ENCODE peak calls at places on chromosomes 13 and 19, in eight cellular contexts. W, E, R, H, G, I, P and S are unnamed samples.

GRCh38 chr13:49635599-49636433 is 7.5 kb downstream of the ARL11 start:
- DNase-seq in I (peak; percentile 36), E (no peak), H (no peak), P (peak; percentile 56), R (no peak), W (no peak), G (peak; percentile 86), S (no peak)

GRCh38 chr13:75345191-75345590 is 136.8 kb downstream of the TBC1D4 start:
- DNase-seq in I (peak; percentile 23), G (peak; percentile 47), P (no peak), W (no peak), E (no peak), R (peak; percentile 60), H (no peak), S (no peak)

GRCh38 chr13:77300176-77301141 is 26.4 kb downstream of the MYCBP2 start:
- DNase-seq in H (no peak), E (no peak), G (peak; percentile 89), P (no peak), W (no peak), I (peak; percentile 68), R (peak; percentile 45), S (peak; percentile 43)

GRCh38 chr13:106513025-106513424 is 22.4 kb downstream of the EFNB2 start:
- DNase-seq in R (peak; percentile 77), P (no peak), H (no peak), I (peak; percentile 55), G (peak; percentile 72), W (no peak), E (no peak), S (no peak)

GRCh38 chr19:38917921-38918491 is 6.0 kb upstream of the CCER2 start:
- DNase-seq in I (peak; percentile 48), H (no peak), W (no peak), G (no peak), R (no peak), E (no peak), P (no peak), S (no peak)

GRCh38 chr13:111476197-111476596 is 155.8 kb downstream of the TEX29 start:
- DNase-seq in H (no peak), G (no peak), R (no peak), E (no peak), P (no peak), W (no peak), I (no peak), S (no peak)

GRCh38 chr13:50731400-50731799 is 112.1 kb downstream of the DLEU7 start:
- DNase-seq in H (no peak), G (peak; percentile 83), P (no peak), I (no peak), E (no peak), W (no peak), R (peak; percentile 91), S (peak; percentile 57)

GRCh38 chr19:45637890-45638667 is 1.1 kb downstream of the EML2 start:
- DNase-seq in G (peak; percentile 68), P (no peak), I (peak; percentile 51), H (no peak), R (no peak), W (no peak), E (no peak), S (no peak)

GRCh38 chr19:41409288-41409687 is 11.7 kb downstream of the BCKDHA start:
- DNase-seq in R (peak; percentile 49), P (no peak), G (peak; percentile 72), E (no peak), H (no peak), W (no peak), I (peak; percentile 53), S (no peak)

GRCh38 chr19:6668696-6669095 is 1.3 kb downstream of the TNFSF14 start:
- DNase-seq in G (no peak), W (no peak), H (no peak), R (no peak), P (peak; percentile 65), E (no peak), I (no peak), S (no peak)

GRCh38 chr13:21671793-21672680 is 1.2 kb downstream of the FGF9 start:
- DNase-seq in E (no peak), P (no peak), W (no peak), G (no peak), H (no peak), I (no peak), R (no peak), S (no peak)

GRCh38 chr13:26324867-26325266 is 70.9 kb downstream of the CDK8 start:
- DNase-seq in G (peak; percentile 9), P (no peak), E (no peak), H (no peak), I (no peak), R (peak; percentile 1), W (no peak), S (no peak)

GRCh38 chr19:54905908-54906511 is at the start of gene NCR1:
- DNase-seq in H (no peak), R (no peak), E (no peak), G (no peak), W (no peak), I (no peak), P (peak; percentile 42), S (no peak)

GRCh38 chr19:49331616-49332055 is 3.6 kb upstream of the CD37 start:
- DNase-seq in I (peak; percentile 53), H (no peak), G (peak; percentile 83), P (peak; percentile 80), W (peak; percentile 17), R (peak; percentile 41), E (no peak), S (no peak)

GRCh38 chr13:26377038-26377437 is 123.1 kb downstream of the CDK8 start:
- DNase-seq in I (peak; percentile 54), H (no peak), G (peak; percentile 38), E (peak; percentile 22), W (no peak), R (peak; percentile 15), P (peak; percentile 21), S (no peak)

GRCh38 chr19:51321799-51322198 is 10.4 kb downstream of the IGLON5 start:
- DNase-seq in W (no peak), I (no peak), R (no peak), P (no peak), G (no peak), E (no peak), H (no peak), S (no peak)